ENCODE peak calls at places on chromosomes 13 and 19, in seven cellular contexts. G, J, V, Z, B, C and Q are unnamed samples.
A peak's percentile ranks its signal among the peaks of the same experiment; 100 is the strongest.

GRCh38 chr13:94470126-94470525 is 9.4 kb downstream of the DCT start:
- DNase-seq in G (no peak), J (no peak), V (no peak), Z (no peak), B (no peak), C (no peak), Q (no peak)

GRCh38 chr13:31001647-31002046 is 69.2 kb downstream of the TEX26 start:
- DNase-seq in G (no peak), J (no peak), V (no peak), Z (no peak), B (no peak), C (no peak), Q (no peak)

GRCh38 chr19:10086032-10086903 is at the start of gene SHFL:
- DNase-seq in G (peak; percentile 69), J (peak; percentile 50), V (no peak), Z (peak; percentile 65), B (peak; percentile 45), C (peak; percentile 89), Q (no peak)

GRCh38 chr13:41660426-41660825 is 203.1 kb downstream of the RGCC start:
- DNase-seq in G (no peak), J (no peak), V (no peak), Z (no peak), B (no peak), C (no peak), Q (no peak)

GRCh38 chr13:102517959-102518358 is 78.8 kb upstream of the TPP2 start:
- DNase-seq in G (no peak), J (no peak), V (no peak), Z (no peak), B (no peak), C (no peak), Q (no peak)

GRCh38 chr19:36371886-36372285 is 7.1 kb downstream of the ZFP14 start:
- DNase-seq in G (no peak), J (no peak), V (no peak), Z (no peak), B (no peak), C (no peak), Q (no peak)

GRCh38 chr13:113741101-113741731 is 17.8 kb upstream of the TMEM255B start:
- DNase-seq in G (no peak), J (no peak), V (no peak), Z (no peak), B (no peak), C (no peak), Q (no peak)

GRCh38 chr13:62294210-62294609 is 878.6 kb upstream of the PCDH20 start:
- DNase-seq in G (no peak), J (no peak), V (no peak), Z (no peak), B (peak; percentile 18), C (no peak), Q (no peak)

GRCh38 chr13:106302011-106302410 is 233.5 kb downstream of the EFNB2 start:
- DNase-seq in G (no peak), J (no peak), V (no peak), Z (no peak), B (no peak), C (no peak), Q (no peak)

GRCh38 chr19:2476451-2477140 is 669 bp downstream of the GADD45B start:
- DNase-seq in G (peak; percentile 58), J (no peak), V (no peak), Z (no peak), B (peak; percentile 74), C (peak; percentile 41), Q (no peak)

GRCh38 chr13:98647121-98647520 is 70.2 kb upstream of the STK24 start:
- DNase-seq in G (no peak), J (no peak), V (no peak), Z (no peak), B (no peak), C (no peak), Q (no peak)

GRCh38 chr19:55647732-55648656 is at the start of gene CCDC106:
- DNase-seq in G (peak; percentile 69), J (peak; percentile 63), V (no peak), Z (no peak), B (peak; percentile 68), C (peak; percentile 81), Q (peak; percentile 72)

GRCh38 chr19:55648657-55649578 is 906 bp downstream of the CCDC106 start:
- DNase-seq in G (no peak), J (no peak), V (no peak), Z (no peak), B (no peak), C (no peak), Q (no peak)

GRCh38 chr19:55651236-55651635 is 3.2 kb downstream of the CCDC106 start:
- DNase-seq in G (no peak), J (no peak), V (no peak), Z (no peak), B (no peak), C (no peak), Q (peak; percentile 61)

GRCh38 chr19:55650602-55651230 is 2.7 kb downstream of the CCDC106 start:
- DNase-seq in G (no peak), J (no peak), V (no peak), Z (no peak), B (no peak), C (no peak), Q (peak; percentile 61)

GRCh38 chr19:55649579-55650557 is 1.9 kb downstream of the CCDC106 start:
- DNase-seq in G (no peak), J (no peak), V (no peak), Z (no peak), B (no peak), C (no peak), Q (no peak)
- TF ChIP-seq POLR2A in G (no peak), J (no peak), V (no peak), Z (no peak), B (no peak), C (no peak), Q (no peak)

GRCh38 chr19:46787331-46788100 is 878 bp downstream of the SLC1A5 start:
- DNase-seq in G (peak; percentile 48), J (peak; percentile 53), V (peak; percentile 40), Z (peak; percentile 49), B (peak; percentile 63), C (peak; percentile 51), Q (no peak)

GRCh38 chr19:46788101-46788967 is at the start of gene SLC1A5:
- DNase-seq in G (peak; percentile 95), J (peak; percentile 98), V (peak; percentile 97), Z (peak; percentile 97), B (peak; percentile 96), C (peak; percentile 99), Q (peak; percentile 99)

GRCh38 chr19:46789371-46789770 is 977 bp upstream of the SLC1A5 start:
- DNase-seq in G (no peak), J (no peak), V (no peak), Z (no peak), B (no peak), C (no peak), Q (no peak)

GRCh38 chr19:46787040-46787330 is 1.4 kb downstream of the SLC1A5 start:
- DNase-seq in G (no peak), J (no peak), V (no peak), Z (no peak), B (no peak), C (no peak), Q (no peak)

DNA sequence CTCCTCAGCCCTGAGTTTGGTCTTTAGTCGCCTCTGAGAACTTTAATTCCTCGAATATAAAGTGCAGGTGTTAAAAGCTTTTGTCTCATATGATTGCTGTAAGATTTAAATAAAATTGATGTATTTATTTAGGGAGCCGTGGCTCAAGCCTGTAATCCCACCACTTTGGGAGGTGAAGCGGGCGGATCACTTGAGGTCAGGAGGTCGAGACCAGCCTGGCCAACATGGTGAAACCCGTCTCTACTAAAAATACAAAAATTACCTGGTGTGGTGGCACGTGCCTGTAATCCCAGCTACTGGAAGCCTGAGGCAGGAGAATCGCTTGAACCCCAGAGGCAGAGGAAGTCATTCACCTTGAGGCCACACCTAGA is 559 bp upstream of the SLC1A5 start:
- DNase-seq in G (no peak), J (no peak), V (no peak), Z (no peak), B (no peak), C (no peak), Q (no peak)
- H3K4me3 ChIP-seq in G (no peak overlapping the region), J (no peak overlapping the region), V (no peak overlapping the region), Z (peak overlapping the region; percentile 94), B (no peak overlapping the region), C (no peak overlapping the region), Q (peak overlapping the region; percentile 95)

DNA sequence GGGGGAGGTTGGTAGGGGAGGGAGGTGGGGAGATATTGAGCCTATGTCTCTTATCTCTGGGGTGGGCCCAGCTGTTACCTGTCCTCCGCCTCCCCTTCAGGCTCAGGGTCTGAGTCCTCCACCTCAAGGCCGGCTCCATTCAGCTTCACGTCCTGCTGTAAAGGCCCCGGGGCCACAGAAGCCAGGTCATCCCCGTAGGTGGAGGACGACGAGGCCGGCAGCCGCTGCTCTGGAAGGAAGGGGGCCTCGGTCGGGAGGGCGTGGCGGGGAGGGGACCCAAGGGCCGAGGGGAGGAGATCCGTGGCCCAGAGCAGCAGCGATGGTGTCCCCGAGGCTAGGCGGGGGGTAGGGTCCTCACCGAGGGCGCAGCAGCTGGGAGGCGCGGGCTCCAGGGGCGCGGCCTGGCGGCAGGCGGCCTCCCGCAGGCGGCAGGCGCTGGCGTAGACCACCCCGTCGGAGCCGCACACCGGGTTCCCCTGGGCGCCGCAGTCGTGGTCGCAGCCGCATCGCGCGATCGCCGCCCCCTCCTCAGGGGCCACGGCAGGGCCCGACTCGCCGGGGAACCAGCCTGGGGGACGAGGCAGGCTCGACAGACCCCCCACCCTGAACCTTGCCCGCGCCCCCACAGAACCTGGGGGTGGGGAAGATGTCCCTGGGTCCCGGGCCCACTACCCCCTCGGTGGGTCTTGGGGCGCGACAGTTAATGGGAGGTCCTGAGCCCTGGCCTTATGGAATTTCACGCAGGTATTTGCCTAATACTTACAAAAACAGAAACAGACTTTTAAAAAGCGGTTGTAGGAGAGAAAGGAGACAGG is 7.5 kb downstream of the F2RL3 start:
- DNase-seq in G (peak; percentile 24), J (no peak), V (no peak), Z (no peak), B (no peak), C (peak; percentile 84), Q (no peak)
- TF ChIP-seq POLR2A in G (peak; percentile 34), J (no peak), V (no peak), Z (no peak), B (no peak), C (peak; percentile 67), Q (no peak)

GRCh38 chr13:27968316-27969072 is 621 bp downstream of the CDX2 start:
- DNase-seq in G (no peak), J (no peak), V (no peak), Z (no peak), B (no peak), C (no peak), Q (peak; percentile 55)

GRCh38 chr13:27969073-27969865 is at the start of gene CDX2:
- DNase-seq in G (no peak), J (no peak), V (no peak), Z (no peak), B (no peak), C (no peak), Q (peak; percentile 59)

GRCh38 chr13:27971236-27971645 is 2.1 kb upstream of the CDX2 start:
- DNase-seq in G (no peak), J (no peak), V (no peak), Z (no peak), B (no peak), C (no peak), Q (no peak)

GRCh38 chr13:27970382-27971235 is 1.5 kb upstream of the CDX2 start:
- DNase-seq in G (no peak), J (no peak), V (no peak), Z (no peak), B (no peak), C (no peak), Q (no peak)

DNA sequence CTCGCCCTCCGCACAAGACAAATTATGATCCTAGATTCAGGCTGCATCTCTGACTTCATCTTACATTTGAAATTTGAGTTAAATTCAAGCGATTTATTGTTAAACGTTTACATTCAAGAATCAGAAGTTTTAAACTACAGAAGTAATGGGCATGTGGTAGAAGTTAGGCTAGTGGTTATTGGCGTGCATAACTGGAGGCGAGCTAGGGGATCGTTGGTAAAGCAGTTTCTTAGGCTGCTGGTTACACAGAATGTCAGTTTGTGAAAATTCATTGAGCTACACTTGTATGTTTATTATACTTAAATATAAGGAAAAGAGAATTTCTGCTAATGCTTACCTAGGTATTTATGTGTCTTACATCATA is 733 bp upstream of the CDX2 start:
- DNase-seq in G (no peak), J (no peak), V (no peak), Z (no peak), B (no peak), C (no peak), Q (no peak)
- H3K4me3 ChIP-seq in G (no peak overlapping the region), J (no peak overlapping the region), V (no peak overlapping the region), Z (no peak overlapping the region), B (no peak overlapping the region), C (no peak overlapping the region), Q (no peak overlapping the region)